ENCODE peak calls at places on chromosomes 12 and 14, in nine cellular contexts. R is foreskin fibroblast, E is fibroblast of pulmonary artery, A is lower leg skin, V is coronary artery, F is kidney epithelial cell, S is vagina, D is transverse colon, U is neural crest cell. M is an unnamed sample.

GRCh38 chr14:80636071-80636470 is 305.5 kb downstream of the CEP128 start:
- DNase-seq in D (no peak), R (peak), A (no peak), V (no peak), F (no peak), U (no peak), E (peak), S (no peak), M (no peak)

GRCh38 chr12:10165421-10165820 is 6.5 kb downstream of the OLR1 start:
- DNase-seq in D (no peak), A (no peak), U (no peak), E (no peak), F (no peak), R (no peak), S (no peak), V (no peak), M (no peak)

GRCh38 chr12:17358850-17359249 is 731.1 kb downstream of the RERGL start:
- DNase-seq in V (no peak), D (no peak), S (no peak), E (no peak), A (no peak), U (no peak), R (no peak), F (no peak), M (no peak)

GRCh38 chr12:124381454-124382207 is 86.7 kb downstream of the RFLNA start:
- DNase-seq in F (no peak), A (peak), S (no peak), V (peak), D (peak), U (no peak), R (peak), E (peak), M (no peak)

GRCh38 chr12:93825926-93826599 is 148.9 kb downstream of the CRADD start:
- DNase-seq in A (no peak), S (no peak), V (no peak), D (no peak), U (no peak), E (no peak), F (no peak), R (peak), M (no peak)

GRCh38 chr12:126952106-126953007 is 1314.6 kb upstream of the TMEM132C start:
- DNase-seq in V (no peak), U (no peak), R (no peak), S (no peak), F (no peak), E (no peak), D (no peak), A (no peak), M (no peak)

GRCh38 chr14:104217486-104218360 is 79.3 kb downstream of the KIF26A start:
- DNase-seq in S (no peak), V (no peak), E (no peak), R (no peak), F (no peak), D (no peak), U (no peak), A (no peak), M (no peak)

GRCh38 chr12:53949631-53950440 is 4.9 kb upstream of the HOXC12 start:
- DNase-seq in S (no peak), E (no peak), A (peak), D (no peak), U (no peak), V (no peak), R (no peak), F (no peak), M (no peak)

GRCh38 chr14:67526676-67527459 is 6.2 kb upstream of the PLEKHH1 start:
- DNase-seq in U (peak), R (peak), V (no peak), S (no peak), D (peak), E (peak), F (no peak), A (peak), M (no peak)

GRCh38 chr12:65155784-65156183 is 13.6 kb upstream of the LEMD3 start:
- DNase-seq in U (no peak), V (no peak), S (no peak), F (no peak), D (no peak), R (no peak), E (no peak), A (no peak), M (no peak)

GRCh38 chr12:30753761-30754382 is 879 bp downstream of the CAPRIN2 start:
- DNase-seq in E (peak), F (no peak), R (peak), D (no peak), U (no peak), V (no peak), S (no peak), A (no peak), M (no peak)

GRCh38 chr12:117774986-117775775 is 193.6 kb downstream of the KSR2 start:
- DNase-seq in R (peak), D (no peak), V (no peak), S (no peak), E (no peak), A (no peak), U (no peak), F (no peak), M (no peak)

GRCh38 chr12:88579941-88580871 is at the start of gene KITLG:
- DNase-seq in R (peak), S (no peak), V (peak), F (no peak), D (peak), U (peak), E (peak), A (peak), M (peak)

GRCh38 chr12:62290804-62291203 is 30.6 kb downstream of the USP15 start:
- DNase-seq in D (no peak), U (no peak), F (no peak), R (no peak), A (no peak), V (no peak), S (no peak), E (no peak), M (no peak)

GRCh38 chr14:92578511-92578910 is 64.9 kb downstream of the RIN3 start:
- DNase-seq in R (peak), F (no peak), S (no peak), E (peak), A (no peak), U (no peak), D (no peak), V (no peak), M (no peak)

GRCh38 chr12:34391771-34392581 is 369.7 kb downstream of the ALG10 start:
- DNase-seq in V (peak), R (no peak), E (no peak), S (peak), A (peak), D (no peak), F (no peak), U (no peak), M (peak)

GRCh38 chr12:111580737-111581136 is 18.4 kb downstream of the ATXN2 start:
- DNase-seq in E (no peak), A (no peak), U (no peak), V (no peak), R (no peak), F (no peak), D (no peak), S (no peak), M (peak)

GRCh38 chr12:10285919-10286318 is 21.8 kb upstream of the KLRD1 start:
- DNase-seq in A (no peak), U (no peak), E (no peak), D (peak), S (no peak), V (no peak), R (no peak), F (no peak), M (no peak)

GRCh38 chr12:117051380-117051779 is 47.8 kb downstream of the TESC start:
- DNase-seq in F (no peak), S (no peak), U (no peak), A (no peak), E (no peak), V (no peak), R (no peak), D (no peak), M (no peak)

GRCh38 chr14:67387195-67387594 is 24.8 kb downstream of the PLEK2 start:
- DNase-seq in E (peak), S (no peak), V (no peak), A (no peak), D (no peak), U (no peak), F (no peak), R (peak), M (no peak)

GRCh38 chr12:25401547-25402345 is 151.0 kb upstream of the KRAS start:
- DNase-seq in U (no peak), R (peak), F (no peak), D (no peak), S (no peak), V (no peak), A (no peak), E (no peak), M (no peak)

GRCh38 chr12:76029982-76030377 is 1.6 kb downstream of the PHLDA1 start:
- DNase-seq in R (peak), D (no peak), S (no peak), V (no peak), U (no peak), E (peak), F (no peak), A (no peak), M (no peak)

GRCh38 chr14:70827366-70828151 is 18.2 kb upstream of the MAP3K9 start:
- DNase-seq in E (no peak), U (no peak), F (no peak), V (no peak), R (peak), A (peak), D (peak), S (no peak), M (no peak)

GRCh38 chr14:21923820-21924219 is 250.2 kb upstream of the OR4E1 start:
- DNase-seq in A (no peak), S (no peak), R (no peak), E (no peak), D (no peak), U (no peak), V (no peak), F (no peak), M (no peak)

GRCh38 chr12:89556976-89557375 is 31.1 kb upstream of the POC1B start:
- DNase-seq in A (no peak), F (no peak), S (no peak), D (no peak), R (peak), U (no peak), E (no peak), V (no peak), M (no peak)

GRCh38 chr12:6724409-6724797 is 557 bp downstream of the COPS7A start:
- DNase-seq in R (peak), E (no peak), U (no peak), F (no peak), A (no peak), D (peak), V (no peak), S (no peak), M (no peak)

GRCh38 chr14:67911506-67911905 is 91.9 kb downstream of the RAD51B start:
- DNase-seq in S (no peak), D (no peak), E (peak), F (no peak), U (no peak), V (no peak), A (no peak), R (no peak), M (no peak)

GRCh38 chr14:80269338-80269935 is 58.1 kb upstream of the DIO2 start:
- DNase-seq in E (peak), F (no peak), U (no peak), R (peak), V (no peak), S (no peak), D (no peak), A (no peak), M (no peak)

GRCh38 chr12:6734506-6735082 is 10.7 kb downstream of the COPS7A start:
- DNase-seq in E (no peak), V (no peak), R (no peak), U (no peak), D (no peak), A (no peak), S (no peak), F (no peak), M (no peak)

GRCh38 chr12:46386877-46387629 is 14.5 kb upstream of the SLC38A2 start:
- DNase-seq in U (no peak), R (peak), E (peak), D (peak), F (no peak), A (no peak), S (no peak), V (no peak), M (no peak)

GRCh38 chr12:79373896-79374499 is 316.8 kb downstream of the PAWR start:
- DNase-seq in R (peak), F (no peak), A (no peak), V (no peak), E (peak), D (no peak), U (peak), S (no peak), M (no peak)

GRCh38 chr12:98344630-98345029 is 170.8 kb upstream of the TMPO start:
- DNase-seq in A (no peak), V (no peak), U (no peak), S (no peak), E (no peak), F (no peak), R (no peak), D (no peak), M (no peak)

GRCh38 chr14:77097006-77097688 is 911 bp upstream of the CIPC start:
- DNase-seq in S (no peak), A (no peak), F (no peak), U (no peak), D (no peak), R (no peak), V (no peak), E (no peak), M (no peak)

GRCh38 chr12:128008341-128008740 is 258.6 kb upstream of the TMEM132C start:
- DNase-seq in S (no peak), R (peak), A (no peak), V (no peak), E (peak), D (no peak), F (peak), U (no peak), M (no peak)

GRCh38 chr12:53803703-53804102 is 51.9 kb upstream of the CISTR start:
- DNase-seq in D (no peak), S (no peak), F (no peak), U (no peak), A (no peak), E (no peak), V (no peak), R (no peak), M (no peak)

GRCh38 chr12:107843351-107844311 is 69.1 kb downstream of the ASCL4 start:
- DNase-seq in U (peak), S (no peak), V (no peak), D (no peak), A (no peak), R (peak), E (no peak), F (no peak), M (no peak)

GRCh38 chr12:108561852-108562347 is 496 bp upstream of the ISCU start:
- DNase-seq in F (no peak), U (no peak), D (no peak), R (no peak), S (no peak), E (no peak), A (no peak), V (no peak), M (no peak)

GRCh38 chr12:121793501-121793835 is at the start of gene RHOF:
- DNase-seq in R (peak), F (no peak), A (no peak), V (no peak), D (peak), S (no peak), U (no peak), E (no peak), M (no peak)

GRCh38 chr14:74531467-74531866 is 37.9 kb downstream of the ISCA2 start:
- DNase-seq in E (peak), S (no peak), A (no peak), D (peak), R (peak), V (no peak), U (no peak), F (no peak), M (no peak)
- TF ChIP-seq CTCF in E (peak), S (no peak), A (no peak), D (no peak), R (peak), V (peak), U (no peak), F (no peak), M (peak)

DNA sequence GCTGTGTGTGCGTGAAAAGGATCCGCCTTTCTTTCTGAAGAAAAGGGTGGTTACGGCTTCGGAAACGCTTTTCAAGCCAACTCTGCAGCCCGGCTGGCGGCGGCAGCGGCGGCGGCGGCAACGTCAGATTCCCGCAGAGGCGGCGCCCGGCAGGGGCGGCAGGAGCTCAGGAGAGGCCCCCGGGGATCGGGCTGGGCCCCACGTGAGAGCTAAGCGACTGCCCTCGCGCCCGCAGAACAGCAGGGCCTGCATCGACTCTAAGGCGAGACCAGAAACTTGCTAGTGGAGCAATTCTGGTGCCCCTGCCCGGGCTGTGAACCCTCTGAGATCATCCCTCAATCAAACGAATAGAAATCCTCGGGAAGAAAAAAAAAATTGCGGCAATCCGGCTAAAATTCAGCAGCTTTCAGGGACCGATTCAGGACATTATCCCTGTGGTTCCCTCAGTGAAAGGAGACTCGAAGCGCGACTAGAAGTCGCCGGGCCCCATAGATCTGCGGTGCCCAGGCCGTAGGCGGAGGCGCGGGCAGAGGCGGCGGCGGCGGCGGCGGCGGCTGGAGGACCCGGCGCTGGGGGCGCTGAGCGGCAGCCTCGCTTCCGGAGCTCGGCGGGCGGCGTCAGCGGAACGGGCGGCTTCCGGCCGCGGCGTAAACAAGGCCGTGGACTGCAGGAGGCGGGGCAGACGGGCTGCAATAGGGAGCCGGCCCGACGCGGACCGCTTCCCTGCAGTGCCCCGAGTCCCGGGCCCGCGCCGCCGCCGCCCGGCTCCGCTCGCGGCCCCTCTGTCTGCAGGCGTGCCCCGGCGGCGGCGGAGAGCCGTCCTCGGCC is at the start of gene KLHDC2:
- DNase-seq in V (peak), A (peak), D (peak), R (peak), F (peak), E (peak), S (no peak), U (peak), M (peak)
- TF ChIP-seq CTCF in V (no peak), A (no peak), D (no peak), R (no peak), F (no peak), E (no peak), S (no peak), U (peak), M (peak)

GRCh38 chr12:11559941-11560340 is 89.5 kb upstream of the ETV6 start:
- DNase-seq in D (no peak), R (no peak), S (no peak), V (no peak), U (no peak), E (no peak), F (no peak), A (no peak), M (no peak)

GRCh38 chr12:11555743-11556625 is 93.5 kb upstream of the ETV6 start:
- DNase-seq in D (peak), U (no peak), V (no peak), F (no peak), S (no peak), E (no peak), A (no peak), R (no peak), M (no peak)

GRCh38 chr12:11555195-11555594 is 94.3 kb upstream of the ETV6 start:
- DNase-seq in A (no peak), F (no peak), V (no peak), R (no peak), E (no peak), U (no peak), S (no peak), D (no peak), M (no peak)

DNA sequence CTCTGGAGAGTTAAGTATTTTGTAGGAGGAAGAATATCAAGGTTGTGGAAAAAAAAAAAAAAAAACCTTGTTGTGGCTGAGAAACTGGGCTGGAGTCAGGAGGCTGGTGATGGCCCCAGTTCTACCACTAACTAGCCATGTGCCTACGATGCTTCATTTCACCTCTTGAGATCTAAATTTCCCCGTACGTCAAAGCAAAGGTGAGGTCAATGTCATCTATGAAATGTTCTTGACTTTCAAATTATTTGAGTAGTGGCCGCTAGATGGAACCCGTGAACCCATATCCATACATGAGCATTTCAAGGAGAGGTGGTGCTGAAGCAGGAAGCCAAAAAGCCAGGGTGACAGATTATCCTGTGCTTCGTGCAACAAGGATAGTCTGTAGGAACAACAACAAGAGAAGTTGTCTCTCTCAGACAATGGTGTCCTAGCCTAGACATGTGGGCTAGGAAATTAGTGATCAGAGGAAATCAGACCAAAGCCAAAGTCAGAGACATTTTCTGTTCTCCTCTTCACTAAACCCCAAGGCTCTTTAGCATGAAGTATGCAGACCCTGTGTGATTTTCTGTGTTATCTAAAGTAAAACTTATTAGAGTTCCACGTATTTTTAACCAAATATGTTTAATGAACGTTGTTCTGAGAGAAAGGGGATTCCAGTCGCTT is 95.5 kb upstream of the ETV6 start:
- DNase-seq in U (peak), F (no peak), E (peak), S (no peak), D (peak), R (peak), V (no peak), A (no peak), M (no peak)
- TF ChIP-seq CTCF in U (peak), F (peak), E (peak), S (no peak), D (peak), R (peak), V (peak), A (no peak), M (peak)

DNA sequence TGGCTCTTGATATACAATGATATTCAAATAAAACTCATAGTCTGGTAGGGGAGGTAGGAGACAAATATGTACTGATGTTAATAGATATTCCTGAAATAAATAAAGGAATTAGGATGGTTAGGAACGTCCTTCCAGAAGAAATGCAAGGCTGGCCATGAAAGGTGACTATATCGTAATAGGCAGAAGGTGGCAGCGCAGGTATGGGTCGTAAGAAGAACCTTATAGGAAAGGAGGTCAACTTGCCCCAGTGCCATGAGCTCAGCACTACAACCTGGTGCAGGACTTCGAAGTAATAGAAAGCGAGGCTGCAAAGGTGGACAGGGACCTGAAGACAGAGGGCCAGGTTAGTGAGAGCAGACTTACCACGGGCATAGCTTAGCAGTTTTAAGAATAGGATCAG is 55.3 kb upstream of the FGD4 start:
- DNase-seq in D (no peak), S (no peak), E (no peak), V (no peak), A (no peak), F (no peak), R (no peak), U (no peak), M (no peak)
- TF ChIP-seq CTCF in D (no peak), S (no peak), E (no peak), V (no peak), A (no peak), F (no peak), R (no peak), U (no peak), M (no peak)

DNA sequence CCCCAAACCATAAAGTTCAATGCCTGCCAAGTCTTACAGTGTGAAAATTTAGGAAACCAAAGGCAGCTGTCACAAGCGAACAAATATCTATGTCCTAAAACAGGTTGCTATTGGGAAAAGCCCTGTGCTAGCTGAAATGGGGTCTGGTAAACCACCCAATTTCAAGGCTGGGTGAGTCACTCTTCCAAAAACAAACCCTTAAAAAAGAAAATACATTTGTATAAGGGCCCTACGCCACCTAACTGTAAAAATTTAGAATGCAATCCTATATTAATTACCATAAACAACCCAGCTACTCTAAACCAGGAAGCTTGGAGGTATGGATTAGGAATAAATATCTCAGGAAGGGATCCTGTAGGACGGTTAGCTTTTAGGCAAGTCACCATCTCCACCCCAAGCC is 32.1 kb downstream of the PRMT8 start:
- DNase-seq in A (peak), V (no peak), D (no peak), S (peak), E (no peak), R (peak), F (no peak), U (no peak), M (no peak)
- TF ChIP-seq CTCF in A (no peak), V (no peak), D (no peak), S (no peak), E (no peak), R (no peak), F (no peak), U (no peak), M (no peak)

M was measured in osteocyte.